ENCODE peak calls at places on chromosomes 2 and 18, in five cellular contexts. R is left lung, O is esophagus squamous epithelium, I is brain microvascular endothelial cell, S is heart left ventricle. X is an unnamed sample. For H3K36me3, the result is how much of the 10 kb centered on the place peaks cover.

GRCh38 chr2:113173563-113174368 is at the start of gene PSD4:
- DNase-seq in R (peak), O (peak), I (no peak), S (peak), X (peak)

GRCh38 chr2:110755494-110756078 is 23.2 kb downstream of the ACOXL start:
- DNase-seq in R (no peak), O (no peak), I (no peak), S (no peak), X (no peak)

GRCh38 chr18:50662177-50662576 is 102.3 kb downstream of the MAPK4 start:
- DNase-seq in R (no peak), O (no peak), I (no peak), S (no peak), X (no peak)

GRCh38 chr2:1884933-1885580 is 140.7 kb upstream of the PXDN start:
- DNase-seq in R (no peak), O (no peak), I (peak), S (peak), X (no peak)

GRCh38 chr2:96315400-96316071 is 9.6 kb upstream of the ITPRIPL1 start:
- DNase-seq in R (no peak), O (no peak), I (peak), S (no peak), X (no peak)

GRCh38 chr2:25566694-25567093 is 106.7 kb downstream of the DTNB start:
- DNase-seq in R (no peak), O (no peak), I (peak), S (peak), X (no peak)

GRCh38 chr18:24408496-24408895 is 10.9 kb upstream of the OSBPL1A start:
- DNase-seq in R (no peak), O (no peak), I (no peak), S (no peak), X (no peak)

GRCh38 chr2:27191107-27191829 is 20.6 kb upstream of the ATRAID start:
- DNase-seq in R (no peak), O (no peak), I (peak), S (no peak), X (no peak)

GRCh38 chr2:231991664-231992063 is 30.2 kb downstream of the DIS3L2 start:
- DNase-seq in R (no peak), O (no peak), I (no peak), S (no peak), X (no peak)

GRCh38 chr2:211879323-211879722 is 659.3 kb downstream of the ERBB4 start:
- DNase-seq in R (no peak), O (no peak), I (peak), S (no peak), X (no peak)

GRCh38 chr18:65751145-65752085 is 603 bp downstream of the CDH7 start:
- DNase-seq in R (peak), O (no peak), I (no peak), S (no peak), X (peak)

GRCh38 chr2:119190726-119191125 is 32.2 kb upstream of the C1QL2 start:
- DNase-seq in R (no peak), O (no peak), I (no peak), S (no peak), X (no peak)

GRCh38 chr2:120349125-120349921 is 3.4 kb downstream of the INHBB start:
- DNase-seq in R (peak), O (no peak), I (no peak), S (no peak), X (no peak)

GRCh38 chr2:46364797-46365457 is 67.7 kb downstream of the EPAS1 start:
- DNase-seq in R (no peak), O (no peak), I (peak), S (no peak), X (no peak)

GRCh38 chr2:46304635-46305034 is 7.4 kb downstream of the EPAS1 start:
- DNase-seq in R (no peak), O (no peak), I (no peak), S (no peak), X (no peak)

GRCh38 chr2:196238836-196239380 is 67.5 kb upstream of the STK17B start:
- DNase-seq in R (no peak), O (no peak), I (no peak), S (no peak), X (no peak)

GRCh38 chr18:46001892-46002291 is 34.8 kb upstream of the EPG5 start:
- DNase-seq in R (no peak), O (no peak), I (no peak), S (no peak), X (no peak)

GRCh38 chr2:16285813-16286510 is 345.6 kb downstream of the MYCN start:
- DNase-seq in R (no peak), O (no peak), I (no peak), S (no peak), X (no peak)

GRCh38 chr2:43458002-43458628 is 137.7 kb downstream of the THADA start:
- DNase-seq in R (no peak), O (no peak), I (peak), S (no peak), X (no peak)

GRCh38 chr2:177622516-177622915 is 229.9 kb downstream of the AGPS start:
- DNase-seq in R (no peak), O (no peak), I (no peak), S (no peak), X (no peak)

GRCh38 chr2:33488178-33488690 is 11.8 kb downstream of the RASGRP3 start:
- DNase-seq in R (no peak), O (no peak), I (no peak), S (no peak), X (no peak)
- H3K36me3 ChIP-seq in R (under half), O (under half), I (under half), S (under half), X (under half)

GRCh38 chr2:68185541-68186164 is 28.0 kb downstream of the PNO1 start:
- DNase-seq in R (no peak), O (no peak), I (no peak), S (no peak), X (peak)
- TF ChIP-seq CTCF in R (peak), O (peak), I (peak), S (peak), X (peak)

GRCh38 chr2:207731138-207731537 is 19.7 kb downstream of the CCNYL1 start:
- DNase-seq in R (no peak), O (no peak), I (no peak), S (no peak), X (no peak)
- H3K27ac ChIP-seq in R (no peak), O (no peak), I (no peak), S (no peak), X (no peak)

DNA sequence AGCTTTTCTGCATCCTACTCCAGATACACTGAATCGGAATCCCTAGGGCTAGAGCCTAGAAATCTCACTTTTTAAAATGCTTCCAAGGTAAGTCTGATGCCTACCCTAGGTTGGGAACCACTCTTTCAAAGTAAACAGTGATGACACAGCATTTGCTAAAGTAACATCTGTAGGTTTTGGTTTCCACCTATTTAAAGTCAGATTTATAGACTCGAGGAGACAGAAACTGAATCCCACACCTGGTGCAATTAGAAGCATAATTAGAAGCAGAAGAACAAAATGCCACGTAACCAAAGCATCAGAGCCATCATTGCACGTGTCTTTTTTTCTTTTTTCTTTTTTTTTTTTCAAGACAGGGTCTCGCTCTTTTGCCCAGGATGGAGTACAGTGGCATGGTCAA is 40.9 kb downstream of the PDK1 start:
- DNase-seq in R (no peak), O (no peak), I (no peak), S (no peak), X (no peak)
- H3K36me3 ChIP-seq in R (under half), O (half or more), I (under half), S (under half), X (under half)

GRCh38 chr2:241254904-241255351 is 60.5 kb downstream of the HDLBP start:
- DNase-seq in R (no peak), O (no peak), I (no peak), S (no peak), X (no peak)

GRCh38 chr2:241255542-241256167 is 59.8 kb downstream of the HDLBP start:
- DNase-seq in R (no peak), O (no peak), I (no peak), S (no peak), X (no peak)

GRCh38 chr2:241256168-241256545 is 59.3 kb downstream of the HDLBP start:
- DNase-seq in R (no peak), O (no peak), I (no peak), S (no peak), X (no peak)

GRCh38 chr2:241258505-241259160 is 56.8 kb downstream of the HDLBP start:
- DNase-seq in R (no peak), O (no peak), I (no peak), S (no peak), X (no peak)

DNA sequence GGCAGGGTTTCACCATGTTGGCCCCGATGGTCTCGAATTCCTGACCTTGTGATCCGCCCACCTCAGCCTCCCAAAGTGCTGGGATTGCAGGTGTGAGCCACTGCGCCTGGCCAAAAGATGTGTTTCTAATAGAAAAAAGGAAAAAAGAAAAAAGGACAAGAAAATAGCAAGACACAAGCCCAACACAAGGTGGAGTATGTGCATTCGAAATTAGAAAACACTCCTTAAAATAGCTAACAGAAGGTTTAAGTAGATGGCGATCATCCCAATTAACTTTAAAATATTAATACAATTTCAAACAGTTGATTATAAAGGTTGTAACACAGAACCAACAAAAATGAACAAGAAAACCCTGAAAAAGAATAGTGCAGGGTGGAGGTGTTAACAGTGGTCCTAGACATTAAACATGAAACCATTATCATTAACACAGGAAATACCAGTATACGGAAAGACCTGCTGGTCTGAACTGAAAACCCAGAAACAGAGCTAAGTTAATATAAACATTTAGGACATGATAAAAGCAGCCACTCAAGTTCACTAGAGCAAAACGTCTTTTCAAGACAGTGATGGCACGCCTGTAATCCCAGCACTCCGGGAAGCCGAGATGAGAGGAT is 57.9 kb downstream of the HDLBP start:
- DNase-seq in R (no peak), O (no peak), I (no peak), S (no peak), X (no peak)
- TF ChIP-seq CTCF in R (no peak), O (no peak), I (no peak), S (no peak), X (no peak)

X was measured in upper lobe of right lung.